ENCODE peak calls at places on chromosomes 6 and 20, in six cellular contexts. T, P, X, A, Y and I are unnamed samples.

GRCh38 chr6:56595490-56596122 is 47.1 kb downstream of the DST start:
- DNase-seq in T (peak; percentile 22), P (no peak), X (peak; percentile 59), Y (peak; percentile 55), A (no peak), I (peak; percentile 29)

GRCh38 chr20:621115-621756 is 11.1 kb upstream of the TCF15 start:
- DNase-seq in T (no peak), Y (peak; percentile 9), X (no peak), P (peak; percentile 3), A (no peak), I (no peak)

GRCh38 chr6:13278184-13278583 is 50.2 kb downstream of the TBC1D7 start:
- DNase-seq in P (no peak), T (peak; percentile 58), Y (no peak), A (no peak), X (peak; percentile 47), I (no peak)

GRCh38 chr6:34982424-34982852 is 93.4 kb downstream of the ANKS1A start:
- DNase-seq in A (no peak), Y (peak; percentile 45), T (no peak), P (peak; percentile 13), X (peak; percentile 27), I (no peak)

GRCh38 chr20:50982372-50982771 is 23.8 kb downstream of the MOCS3 start:
- DNase-seq in T (no peak), X (peak; percentile 30), A (no peak), Y (peak; percentile 64), P (peak; percentile 82), I (peak; percentile 66)

GRCh38 chr20:56801991-56802740 is 173.1 kb downstream of the TFAP2C start:
- DNase-seq in Y (no peak), X (no peak), A (no peak), T (no peak), P (no peak), I (no peak)

GRCh38 chr6:14412026-14412425 is 294.5 kb downstream of the CD83 start:
- DNase-seq in Y (no peak), X (no peak), T (no peak), A (no peak), P (no peak), I (no peak)

GRCh38 chr6:42136508-42137191 is 5.8 kb downstream of the C6orf132 start:
- DNase-seq in P (no peak), T (peak; percentile 67), X (peak; percentile 16), A (no peak), Y (peak; percentile 32), I (no peak)

GRCh38 chr6:31228484-31228883 is 43.4 kb downstream of the HLA-C start:
- DNase-seq in X (peak; percentile 10), T (no peak), P (no peak), Y (no peak), A (no peak), I (no peak)

GRCh38 chr6:169885131-169885530 is 133.7 kb downstream of the ERMARD start:
- DNase-seq in Y (no peak), X (no peak), A (no peak), T (no peak), P (no peak), I (no peak)

GRCh38 chr6:73032586-73032985 is 192.7 kb downstream of the KHDC1L start:
- DNase-seq in X (no peak), A (no peak), T (no peak), P (peak; percentile 8), Y (peak; percentile 69), I (no peak)

GRCh38 chr20:35909176-35909575 is 45.1 kb downstream of the SCAND1 start:
- DNase-seq in X (no peak), A (no peak), P (no peak), T (no peak), Y (no peak), I (no peak)

GRCh38 chr6:87396595-87397392 is 11.0 kb upstream of the CFAP206 start:
- DNase-seq in A (no peak), T (no peak), X (no peak), Y (no peak), P (no peak), I (no peak)

GRCh38 chr20:22577515-22578220 is 6.7 kb downstream of the FOXA2 start:
- DNase-seq in X (peak; percentile 43), Y (no peak), A (no peak), P (no peak), T (no peak), I (peak; percentile 40)

GRCh38 chr6:84035484-84035883 is 1.9 kb downstream of the MRAP2 start:
- DNase-seq in Y (no peak), A (no peak), X (no peak), T (no peak), P (no peak), I (no peak)

GRCh38 chr6:118639054-118639964 is 12.1 kb downstream of the CEP85L start:
- DNase-seq in A (no peak), Y (no peak), P (no peak), T (no peak), X (no peak), I (no peak)

GRCh38 chr6:145865175-145865574 is 50.6 kb upstream of the FBXO30 start:
- DNase-seq in A (no peak), X (no peak), P (no peak), T (no peak), Y (no peak), I (no peak)

GRCh38 chr20:43721429-43722152 is 5.2 kb downstream of the GTSF1L start:
- DNase-seq in X (peak; percentile 65), Y (peak; percentile 86), P (no peak), A (no peak), T (no peak), I (peak; percentile 56)

GRCh38 chr6:157904999-157905398 is 76.7 kb upstream of the SYNJ2 start:
- DNase-seq in A (no peak), Y (no peak), P (no peak), X (no peak), T (no peak), I (no peak)

GRCh38 chr6:144181639-144182038 is 31.3 kb downstream of the STX11 start:
- DNase-seq in A (no peak), P (no peak), X (no peak), Y (no peak), T (no peak), I (no peak)

GRCh38 chr6:144265390-144265789 is 19.7 kb upstream of the UTRN start:
- DNase-seq in P (no peak), T (no peak), X (no peak), Y (peak; percentile 86), A (no peak), I (no peak)

GRCh38 chr6:169189686-169190085 is 64.0 kb downstream of the THBS2 start:
- DNase-seq in Y (no peak), A (no peak), X (no peak), T (no peak), P (no peak), I (no peak)

GRCh38 chr6:37676071-37676470 is 21.6 kb downstream of the MDGA1 start:
- DNase-seq in T (no peak), Y (no peak), X (no peak), A (no peak), P (no peak), I (no peak)

GRCh38 chr6:21752054-21752811 is 158.7 kb downstream of the SOX4 start:
- DNase-seq in T (no peak), Y (peak; percentile 46), X (peak; percentile 27), P (no peak), A (no peak), I (no peak)

GRCh38 chr6:150491131-150491795 is 108.4 kb upstream of the PLEKHG1 start:
- DNase-seq in T (no peak), A (no peak), X (no peak), P (peak; percentile 14), Y (peak; percentile 5), I (no peak)

GRCh38 chr6:28531479-28532128 is 5.9 kb downstream of the GPX5 start:
- DNase-seq in T (no peak), A (no peak), P (no peak), Y (no peak), X (peak; percentile 19), I (no peak)

GRCh38 chr20:58565461-58566175 is 50.4 kb upstream of the APCDD1L start:
- DNase-seq in A (no peak), T (no peak), Y (no peak), P (no peak), X (no peak), I (no peak)

GRCh38 chr6:148203970-148204369 is 138.7 kb upstream of the SASH1 start:
- DNase-seq in P (peak; percentile 59), X (peak; percentile 92), Y (peak; percentile 98), T (peak; percentile 20), A (peak; percentile 5), I (no peak)

GRCh38 chr6:136089885-136090284 is 160.2 kb downstream of the MTFR2 start:
- DNase-seq in T (no peak), Y (no peak), X (no peak), P (no peak), A (no peak), I (no peak)

GRCh38 chr6:6812427-6812826 is 223.9 kb downstream of the LY86 start:
- DNase-seq in P (no peak), A (no peak), T (no peak), X (no peak), Y (no peak), I (no peak)

GRCh38 chr6:151659212-151659611 is 148.3 kb upstream of the ESR1 start:
- DNase-seq in P (no peak), Y (no peak), T (no peak), A (no peak), X (no peak), I (no peak)

GRCh38 chr6:5772634-5773230 is 234.0 kb downstream of the NRN1 start:
- DNase-seq in A (no peak), T (no peak), X (no peak), P (no peak), Y (no peak), I (no peak)

GRCh38 chr20:48750941-48751620 is 76.7 kb downstream of the PREX1 start:
- DNase-seq in X (peak; percentile 56), T (peak; percentile 75), P (no peak), A (no peak), Y (no peak), I (no peak)

GRCh38 chr20:49865559-49865958 is 49.8 kb downstream of the SPATA2 start:
- DNase-seq in P (no peak), X (no peak), A (no peak), Y (no peak), T (no peak), I (no peak)

GRCh38 chr6:170259301-170259700 is 31.6 kb downstream of the DLL1 start:
- DNase-seq in A (no peak), Y (no peak), X (no peak), T (no peak), P (no peak), I (no peak)

GRCh38 chr6:135334169-135334568 is 153.1 kb downstream of the MYB start:
- DNase-seq in Y (peak; percentile 59), T (no peak), A (no peak), X (no peak), P (peak; percentile 72), I (no peak)

GRCh38 chr6:45192556-45192955 is 135.6 kb upstream of the RUNX2 start:
- DNase-seq in A (no peak), X (no peak), P (no peak), Y (peak; percentile 26), T (no peak), I (no peak)

GRCh38 chr20:13295637-13296036 is 74.6 kb downstream of the ISM1 start:
- DNase-seq in X (no peak), P (no peak), Y (no peak), T (no peak), A (no peak), I (no peak)

GRCh38 chr20:53142225-53142624 is 170.1 kb downstream of the TSHZ2 start:
- DNase-seq in P (no peak), T (no peak), A (no peak), X (no peak), Y (no peak), I (no peak)